ENCODE peak calls at places on chromosomes 6 and 20, in seven cellular contexts. D, L, A, Y, N, E and F are unnamed samples.

GRCh38 chr20:9119776-9120175 is 50.9 kb downstream of the PLCB4 start:
- DNase-seq in N (no peak), Y (no peak), A (no peak), D (no peak), E (no peak), L (peak), F (no peak)

GRCh38 chr20:35561268-35561667 is 19.4 kb downstream of the ERGIC3 start:
- DNase-seq in A (peak), D (no peak), N (peak), L (peak), Y (peak), E (no peak), F (peak)

GRCh38 chr6:147872002-147872401 is 363.5 kb downstream of the SAMD5 start:
- DNase-seq in E (no peak), Y (no peak), D (no peak), N (no peak), L (no peak), A (no peak), F (no peak)

GRCh38 chr6:2042951-2043648 is 202.3 kb downstream of the GMDS start:
- DNase-seq in Y (no peak), A (no peak), L (no peak), E (no peak), N (no peak), D (no peak), F (no peak)

GRCh38 chr6:116580198-116580597 is 8.9 kb downstream of the RWDD1 start:
- DNase-seq in N (no peak), L (no peak), D (no peak), Y (peak), E (no peak), A (no peak), F (no peak)

GRCh38 chr6:1678966-1679690 is 69.4 kb downstream of the FOXC1 start:
- DNase-seq in L (no peak), D (no peak), A (no peak), Y (no peak), N (no peak), E (no peak), F (no peak)

GRCh38 chr20:38766071-38766470 is 17.8 kb downstream of the ACTR5 start:
- DNase-seq in D (no peak), Y (no peak), A (no peak), N (no peak), E (no peak), L (no peak), F (peak)

GRCh38 chr6:53067799-53068442 is 2.7 kb downstream of the FBXO9 start:
- DNase-seq in A (no peak), N (no peak), E (no peak), Y (no peak), D (no peak), L (no peak), F (no peak)

GRCh38 chr6:118705799-118706481 is 54.5 kb upstream of the CEP85L start:
- DNase-seq in L (peak), Y (peak), A (peak), E (no peak), D (no peak), N (no peak), F (peak)

GRCh38 chr20:52105573-52106422 is 85.8 kb downstream of the ZFP64 start:
- DNase-seq in E (no peak), N (no peak), A (no peak), D (no peak), Y (no peak), L (no peak), F (no peak)

GRCh38 chr6:117482240-117483003 is at the start of gene DCBLD1:
- DNase-seq in N (peak), D (peak), A (peak), E (no peak), Y (peak), L (peak), F (peak)

GRCh38 chr6:108288742-108289141 is 6.1 kb upstream of the AFG1L start:
- DNase-seq in L (no peak), E (no peak), A (no peak), D (no peak), N (no peak), Y (no peak), F (no peak)

GRCh38 chr6:167827588-167828324 is 1.0 kb downstream of the AFDN start:
- DNase-seq in A (peak), D (peak), N (peak), L (peak), E (no peak), Y (peak), F (peak)

GRCh38 chr6:105968955-105969333 is 117.2 kb upstream of the PRDM1 start:
- DNase-seq in N (no peak), D (no peak), E (no peak), A (no peak), L (no peak), Y (no peak), F (no peak)

GRCh38 chr6:116200619-116201249 is 53.1 kb downstream of the TSPYL4 start:
- DNase-seq in A (no peak), D (no peak), Y (no peak), N (no peak), L (no peak), E (no peak), F (no peak)

GRCh38 chr20:54643761-54644160 is 168.4 kb downstream of the DOK5 start:
- DNase-seq in E (no peak), A (no peak), D (no peak), N (peak), L (no peak), Y (peak), F (peak)

GRCh38 chr6:46491789-46492547 is 719 bp upstream of the RCAN2 start:
- DNase-seq in A (peak), Y (peak), N (no peak), D (no peak), E (no peak), L (peak), F (peak)

GRCh38 chr6:7421066-7421465 is 31.5 kb downstream of the RIOK1 start:
- DNase-seq in D (no peak), L (no peak), Y (no peak), E (no peak), A (no peak), N (no peak), F (no peak)

GRCh38 chr6:150100745-150101144 is 31.8 kb upstream of the ULBP3 start:
- DNase-seq in D (no peak), N (no peak), E (no peak), Y (no peak), A (no peak), L (no peak), F (no peak)

GRCh38 chr6:50819906-50820589 is 1.4 kb downstream of the TFAP2B start:
- DNase-seq in A (no peak), D (no peak), N (no peak), Y (no peak), L (no peak), E (no peak), F (no peak)